ENCODE peak calls at places on chromosomes 7 and 10, in eight cellular contexts. Z is cardiac muscle cell; P is activated T-cell treated with anti-CD3 and anti-CD28 coated beads, Interleukin-2, amount 50 U/mL, for 72 hours; M is stimulated activated CD4-positive, alpha-beta T cell treated with anti-CD3 and anti-CD28 coated beads, TNF-alpha, amount 100 ng/mL, for 48 hours; H is SK-N-SH; W is GM12865; B is T1000; G is CD4-positive, CD25-positive, alpha-beta regulatory T cell. C is an unnamed sample.

GRCh38 chr10:92845926-92846325 is 2.4 kb upstream of the EXOC6 start:
- DNase-seq in Z (no peak), P (no peak), M (no peak), H (no peak), W (no peak), B (no peak), G (no peak), C (no peak)

GRCh38 chr7:102140952-102141370 is 145.7 kb upstream of the SH2B2 start:
- DNase-seq in Z (no peak), P (no peak), M (no peak), H (no peak), W (peak), B (no peak), G (no peak), C (no peak)

GRCh38 chr7:137395425-137395824 is 51.9 kb upstream of the PTN start:
- DNase-seq in Z (no peak), P (no peak), M (no peak), H (no peak), W (no peak), B (no peak), G (no peak), C (peak)

GRCh38 chr7:38478404-38478803 is 152.8 kb downstream of the AMPH start:
- DNase-seq in Z (no peak), P (no peak), M (no peak), H (no peak), W (no peak), B (no peak), G (no peak), C (no peak)

GRCh38 chr7:74197449-74198108 is 12.2 kb upstream of the LAT2 start:
- DNase-seq in Z (no peak), P (no peak), M (no peak), H (no peak), W (no peak), B (no peak), G (no peak), C (no peak)

GRCh38 chr10:108561649-108562048 is 1361.7 kb downstream of the XPNPEP1 start:
- DNase-seq in Z (peak), P (no peak), M (no peak), H (no peak), W (no peak), B (no peak), G (no peak), C (no peak)

GRCh38 chr7:45652630-45653029 is 78.5 kb downstream of the ADCY1 start:
- DNase-seq in Z (no peak), P (no peak), M (no peak), H (no peak), W (no peak), B (no peak), G (no peak), C (no peak)

GRCh38 chr10:30215631-30216030 is 133.4 kb downstream of the MTPAP start:
- DNase-seq in Z (peak), P (no peak), M (no peak), H (no peak), W (no peak), B (no peak), G (no peak), C (no peak)

GRCh38 chr10:94066411-94066810 is 72.7 kb downstream of the PLCE1 start:
- DNase-seq in Z (peak), P (no peak), M (no peak), H (no peak), W (peak), B (no peak), G (no peak), C (no peak)

GRCh38 chr7:94509264-94509878 is at the start of gene CASD1:
- DNase-seq in Z (no peak), P (peak), M (peak), H (no peak), W (peak), B (no peak), G (peak), C (peak)

GRCh38 chr10:44702531-44702930 is 208.6 kb upstream of the TMEM72 start:
- DNase-seq in Z (no peak), P (no peak), M (no peak), H (no peak), W (no peak), B (no peak), G (no peak), C (no peak)

GRCh38 chr7:6367701-6368211 is 80.0 kb downstream of the DAGLB start:
- DNase-seq in Z (peak), P (no peak), M (no peak), H (no peak), W (no peak), B (no peak), G (no peak), C (no peak)

GRCh38 chr7:105839271-105839670 is 37.1 kb downstream of the ATXN7L1 start:
- DNase-seq in Z (no peak), P (no peak), M (no peak), H (no peak), W (no peak), B (no peak), G (no peak), C (no peak)

GRCh38 chr7:96321041-96321669 is 743 bp downstream of the SLC25A13 start:
- DNase-seq in Z (peak), P (peak), M (peak), H (peak), W (peak), B (peak), G (peak), C (peak)

GRCh38 chr10:26486304-26486703 is 48.2 kb downstream of the APBB1IP start:
- DNase-seq in Z (peak), P (no peak), M (no peak), H (no peak), W (no peak), B (peak), G (no peak), C (no peak)

GRCh38 chr10:89555688-89556445 is 20.5 kb upstream of the SLC16A12 start:
- DNase-seq in Z (peak), P (no peak), M (no peak), H (no peak), W (no peak), B (no peak), G (no peak), C (no peak)

C was measured in occipital lobe.